ENCODE peak calls at places on chromosomes 5 and 9, in six cellular contexts. M is IMR-90, C is neuronal stem cell, B is H9, G is mesenchymal stem cell, Y is H1. E is an unnamed sample.

GRCh38 chr9:124414612-124415011 is 630 bp downstream of the PSMB7 start:
- DNase-seq in C (no peak), M (no peak), Y (no peak), G (no peak), B (no peak), E (peak; percentile 7)

GRCh38 chr5:40627708-40628107 is 52.0 kb upstream of the PTGER4 start:
- DNase-seq in Y (no peak), M (peak; percentile 35), B (no peak), G (peak; percentile 23), C (no peak), E (no peak)

GRCh38 chr5:93100433-93100832 is 480.6 kb downstream of the NR2F1-AS1 start:
- DNase-seq in Y (no peak), G (peak; percentile 62), B (no peak), C (no peak), M (peak; percentile 74), E (no peak)

GRCh38 chr5:55700745-55701144 is 11.4 kb downstream of the SLC38A9 start:
- DNase-seq in B (no peak), Y (no peak), M (no peak), C (no peak), G (no peak), E (no peak)

GRCh38 chr5:1767524-1768282 is 31.9 kb downstream of the MRPL36 start:
- DNase-seq in M (no peak), Y (no peak), C (no peak), B (no peak), G (no peak), E (no peak)

GRCh38 chr9:78428640-78429039 is 131.7 kb downstream of the PSAT1 start:
- DNase-seq in M (no peak), B (no peak), C (no peak), Y (no peak), G (no peak), E (no peak)

GRCh38 chr5:177393206-177393765 is 7.2 kb downstream of the PFN3 start:
- DNase-seq in G (no peak), M (no peak), Y (no peak), C (no peak), B (no peak), E (no peak)

GRCh38 chr9:87973791-87974292 is 491 bp downstream of the CDK20 start:
- DNase-seq in M (no peak), C (peak; percentile 12), B (no peak), G (peak; percentile 17), Y (peak; percentile 54), E (no peak)

GRCh38 chr5:63398346-63398745 is 563.9 kb downstream of the HTR1A start:
- DNase-seq in Y (no peak), G (no peak), C (no peak), M (no peak), B (peak; percentile 74), E (peak; percentile 71)

GRCh38 chr5:98767563-98767962 is 5.9 kb upstream of the RGMB start:
- DNase-seq in M (peak; percentile 13), C (peak; percentile 45), G (no peak), Y (no peak), B (no peak), E (no peak)

DNA sequence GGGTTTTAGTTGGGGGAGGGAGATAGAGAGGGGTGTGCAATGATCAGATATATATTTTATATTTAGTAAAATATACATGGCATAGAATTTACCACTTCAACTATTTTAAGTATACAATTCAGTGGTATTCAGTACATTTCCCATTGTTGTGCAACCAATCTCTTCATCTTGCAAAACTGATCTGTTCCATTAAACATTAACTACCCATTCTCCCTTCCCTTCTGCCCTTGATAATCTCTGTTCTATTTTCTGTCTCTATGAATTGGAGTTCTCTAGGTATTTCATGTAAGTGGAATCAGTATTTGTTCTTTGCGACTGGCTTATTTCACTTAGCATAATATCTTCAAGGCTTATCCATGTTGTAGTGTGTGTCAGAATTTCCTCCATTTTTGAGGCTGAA is 38.6 kb downstream of the TGFBI start:
- DNase-seq in C (no peak), G (no peak), B (no peak), Y (no peak), M (no peak), E (no peak)
- H4K91ac ChIP-seq in C (no peak overlapping the region), G (no peak overlapping the region), B (no peak overlapping the region), Y (no peak overlapping the region), M (no peak overlapping the region), E (no peak overlapping the region)

GRCh38 chr9:89982016-89982415 is 377.2 kb downstream of the GADD45G start:
- DNase-seq in Y (no peak), M (no peak), G (no peak), C (no peak), B (no peak), E (no peak)

GRCh38 chr9:89986190-89986589 is 381.4 kb downstream of the GADD45G start:
- DNase-seq in M (no peak), Y (no peak), G (no peak), C (no peak), B (no peak), E (no peak)

GRCh38 chr9:89983411-89983810 is 378.6 kb downstream of the GADD45G start:
- DNase-seq in C (no peak), M (no peak), Y (no peak), B (no peak), G (no peak), E (no peak)

GRCh38 chr9:89985078-89985477 is 380.3 kb downstream of the GADD45G start:
- DNase-seq in Y (no peak), B (no peak), C (no peak), G (no peak), M (no peak), E (no peak)

GRCh38 chr9:89984214-89984613 is 379.4 kb downstream of the GADD45G start:
- DNase-seq in C (no peak), B (no peak), Y (no peak), M (peak; percentile 51), G (no peak), E (peak; percentile 91)
- H2BK5ac ChIP-seq in C (no peak overlapping the region), B (no peak overlapping the region), Y (no peak overlapping the region), M (no peak overlapping the region), G (no peak overlapping the region), E (no peak overlapping the region)

GRCh38 chr5:3201941-3202340 is 393.7 kb upstream of the IRX1 start:
- DNase-seq in C (no peak), M (no peak), G (no peak), Y (no peak), B (no peak), E (no peak)
- H3K18ac ChIP-seq in C (no peak overlapping the region), M (no peak overlapping the region), G (no peak overlapping the region), Y (no peak overlapping the region), B (no peak overlapping the region), E (no peak overlapping the region)

DNA sequence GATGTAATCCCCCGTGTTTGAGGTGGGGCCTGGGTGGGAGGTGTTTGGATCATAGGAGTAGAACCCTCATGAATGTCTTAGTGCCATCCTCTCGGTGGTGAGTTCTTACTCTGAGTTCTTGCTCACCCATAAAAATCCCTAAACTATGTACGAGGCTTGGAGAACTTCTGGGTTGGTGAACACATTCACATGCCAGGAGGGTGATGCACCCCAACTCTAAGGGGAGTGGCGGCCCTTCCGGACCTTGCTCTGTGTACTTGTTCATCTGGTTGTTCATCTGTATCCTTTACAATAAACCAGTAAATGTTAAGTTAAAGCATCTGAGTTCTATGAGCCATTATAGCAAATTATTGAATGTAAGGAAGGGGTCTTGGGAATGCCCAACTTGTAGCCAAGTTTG is 36.0 kb upstream of the RIC1 start:
- DNase-seq in G (no peak), Y (no peak), B (no peak), C (no peak), M (no peak), E (no peak)
- H4K91ac ChIP-seq in G (no peak overlapping the region), Y (no peak overlapping the region), B (no peak overlapping the region), C (no peak overlapping the region), M (no peak overlapping the region), E (no peak overlapping the region)

DNA sequence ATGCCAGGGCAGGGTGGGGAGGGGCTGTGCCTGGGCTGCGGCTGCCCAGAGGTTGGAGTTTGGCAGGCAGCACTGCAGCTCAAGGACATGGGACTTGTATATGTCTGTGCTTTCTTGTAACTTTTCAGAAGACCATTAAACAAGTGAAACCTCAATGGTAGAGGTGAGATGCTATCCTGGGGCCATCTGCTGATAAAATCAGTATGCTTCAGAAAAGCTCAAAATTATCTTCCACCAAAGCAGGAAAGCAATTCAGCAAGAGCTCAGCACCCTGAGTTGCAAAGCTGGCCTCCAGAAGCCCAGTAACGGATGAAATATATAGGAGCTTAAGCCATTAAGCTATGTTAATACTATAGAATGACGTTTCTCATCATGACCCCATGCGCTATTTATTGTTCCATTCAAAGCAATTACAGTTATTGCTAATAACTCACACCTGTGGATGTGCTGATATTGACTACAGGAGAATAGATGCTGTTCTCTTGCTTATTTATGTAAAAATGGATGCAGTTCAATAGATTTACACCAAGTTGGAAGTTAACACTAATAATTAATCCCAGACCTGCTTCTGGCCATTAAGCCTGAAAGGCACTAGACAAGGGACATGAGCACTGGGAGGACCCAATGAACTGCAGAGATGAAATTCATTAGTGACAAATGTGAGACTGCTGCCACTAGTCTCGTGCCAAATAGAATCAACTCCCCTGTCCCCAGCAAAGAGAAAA is 316.3 kb upstream of the PANK3 start:
- DNase-seq in M (no peak), Y (no peak), B (no peak), G (no peak), C (no peak), E (no peak)
- H2BK5ac ChIP-seq in M (no peak overlapping the region), Y (no peak overlapping the region), B (no peak overlapping the region), G (no peak overlapping the region), C (no peak overlapping the region), E (no peak overlapping the region)

E was measured in trophoblast cell.